ENCODE peak calls at places on chromosomes 5 and 9, in four cellular contexts. L is cardiac muscle cell, V is pancreas, K is HCT116. G is an unnamed sample.

GRCh38 chr5:52269853-52270252 is 517.9 kb upstream of the ITGA1 start:
- DNase-seq in K (no peak), L (no peak), V (no peak), G (no peak)

GRCh38 chr9:88657893-88658292 is 122.9 kb downstream of the NXNL2 start:
- DNase-seq in K (no peak), L (no peak), V (no peak), G (no peak)

GRCh38 chr5:30540150-30540549 is 653.3 kb upstream of the CDH6 start:
- DNase-seq in K (no peak), V (no peak), L (no peak), G (no peak)

GRCh38 chr5:144800169-144800568 is 629.5 kb downstream of the KCTD16 start:
- DNase-seq in K (no peak), L (no peak), V (no peak), G (no peak)

GRCh38 chr5:36416605-36417004 is 114.9 kb upstream of the RANBP3L start:
- DNase-seq in V (no peak), K (no peak), L (no peak), G (no peak)

GRCh38 chr9:110573305-110573704 is 6.2 kb downstream of the SVEP1 start:
- DNase-seq in L (no peak), V (no peak), K (no peak), G (no peak)

GRCh38 chr9:136025481-136025880 is 64.3 kb upstream of the UBAC1 start:
- DNase-seq in L (no peak), K (no peak), V (no peak), G (no peak)

GRCh38 chr5:72407078-72407477 is 86.9 kb downstream of the PTCD2 start:
- DNase-seq in L (no peak), V (no peak), K (no peak), G (no peak)

GRCh38 chr9:10371824-10372223 is 241.0 kb downstream of the PTPRD start:
- DNase-seq in K (no peak), V (no peak), L (no peak), G (no peak)

GRCh38 chr5:146409081-146409671 is 38.0 kb upstream of the TCERG1 start:
- DNase-seq in K (no peak), L (no peak), V (no peak), G (no peak)
- H3K27me3 ChIP-seq in K (no peaks in the 10 kb centered on the region), L (no peaks in the 10 kb centered on the region), V (no peaks in the 10 kb centered on the region), G (no peaks in the 10 kb centered on the region)

GRCh38 chr9:114681594-114682332 is at the start of gene TEX48:
- DNase-seq in V (peak; percentile 43), K (peak; percentile 78), L (peak; percentile 59), G (no peak)

GRCh38 chr9:114678847-114679246 is 3.1 kb downstream of the TEX48 start:
- DNase-seq in K (no peak), V (no peak), L (no peak), G (no peak)

GRCh38 chr9:114678130-114678529 is 3.9 kb downstream of the TEX48 start:
- DNase-seq in V (no peak), K (no peak), L (no peak), G (no peak)

GRCh38 chr9:114682846-114683245 is 854 bp upstream of the TEX48 start:
- DNase-seq in L (no peak), K (no peak), V (no peak), G (no peak)

DNA sequence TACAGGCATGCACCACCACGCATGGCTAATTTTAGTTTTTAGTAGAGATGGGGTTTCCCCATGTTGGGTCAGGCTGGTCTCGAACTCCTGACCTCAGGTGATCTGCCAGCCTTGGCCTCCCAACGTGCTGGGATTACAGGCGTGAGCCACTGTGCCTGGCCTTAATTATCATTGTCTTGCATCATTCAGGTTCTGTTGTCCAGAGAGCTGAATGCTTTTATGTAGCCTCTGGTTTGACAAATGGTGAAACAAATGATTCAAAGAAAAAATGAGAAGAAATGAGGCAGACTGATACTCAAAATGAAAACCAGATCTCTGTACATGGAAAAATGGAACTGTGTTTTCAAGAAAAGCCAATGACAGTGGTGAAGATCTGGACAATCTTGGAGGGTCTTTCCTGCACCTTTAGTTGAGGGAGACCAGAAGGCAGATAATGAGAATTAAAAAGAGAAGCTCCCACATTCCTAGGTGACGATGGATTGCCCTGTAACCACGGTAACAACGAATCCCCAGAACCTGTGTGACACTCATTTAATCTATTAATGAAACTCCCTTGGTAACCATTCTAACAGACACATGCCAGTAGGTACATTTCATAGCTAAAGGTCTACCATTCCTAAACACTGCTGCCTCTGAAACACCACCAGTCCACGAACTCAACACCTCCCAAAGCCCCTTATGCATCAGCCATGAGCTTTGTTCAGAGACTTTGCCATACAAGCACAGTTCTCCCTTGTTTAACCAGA is 1.6 kb downstream of the TEX48 start:
- DNase-seq in L (no peak), V (no peak), K (no peak), G (no peak)
- H3K27me3 ChIP-seq in L (peaks cover 19% of the 10 kb centered on the region), V (no peaks in the 10 kb centered on the region), K (no peaks in the 10 kb centered on the region), G (no peaks in the 10 kb centered on the region)

GRCh38 chr5:9124837-9125236 is 421.0 kb downstream of the SEMA5A start:
- DNase-seq in V (no peak), K (no peak), L (no peak), G (no peak)

GRCh38 chr5:9118852-9119251 is 427.0 kb downstream of the SEMA5A start:
- DNase-seq in L (no peak), K (no peak), V (no peak), G (no peak)

GRCh38 chr5:9122528-9122927 is 423.3 kb downstream of the SEMA5A start:
- DNase-seq in K (no peak), V (no peak), L (no peak), G (no peak)

GRCh38 chr5:9124071-9124470 is 421.8 kb downstream of the SEMA5A start:
- DNase-seq in V (no peak), L (no peak), K (no peak), G (no peak)

DNA sequence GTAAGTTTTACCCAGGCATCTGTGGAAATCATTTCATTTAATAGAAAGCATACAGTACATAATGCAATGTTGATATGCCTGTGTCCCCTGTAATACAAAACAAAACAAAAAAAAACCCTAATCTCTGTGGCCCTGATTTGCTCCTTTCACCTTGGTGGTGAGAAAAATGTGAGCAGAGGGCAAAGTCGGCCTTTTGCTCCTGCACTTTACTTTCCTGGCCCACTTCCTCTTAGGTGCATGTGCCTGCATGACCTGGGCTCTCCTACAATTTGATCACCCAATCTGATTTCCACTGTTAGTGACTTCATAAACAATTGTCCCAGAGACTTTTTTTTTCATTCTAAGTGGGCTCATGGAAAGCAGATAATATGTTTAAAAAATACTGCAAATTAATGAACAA is 424.3 kb downstream of the SEMA5A start:
- DNase-seq in K (no peak), L (no peak), V (no peak), G (no peak)
- H3K27me3 ChIP-seq in K (no peaks in the 10 kb centered on the region), L (no peaks in the 10 kb centered on the region), V (no peaks in the 10 kb centered on the region), G (no peaks in the 10 kb centered on the region)

GRCh38 chr5:146588331-146588730 is 72.3 kb upstream of the GPR151 start:
- DNase-seq in L (no peak), K (no peak), V (no peak), G (no peak)
- H3K27me3 ChIP-seq in L (peaks cover 2% of the 10 kb centered on the region), K (peaks cover 5% of the 10 kb centered on the region), V (no peaks in the 10 kb centered on the region), G (no peaks in the 10 kb centered on the region)

DNA sequence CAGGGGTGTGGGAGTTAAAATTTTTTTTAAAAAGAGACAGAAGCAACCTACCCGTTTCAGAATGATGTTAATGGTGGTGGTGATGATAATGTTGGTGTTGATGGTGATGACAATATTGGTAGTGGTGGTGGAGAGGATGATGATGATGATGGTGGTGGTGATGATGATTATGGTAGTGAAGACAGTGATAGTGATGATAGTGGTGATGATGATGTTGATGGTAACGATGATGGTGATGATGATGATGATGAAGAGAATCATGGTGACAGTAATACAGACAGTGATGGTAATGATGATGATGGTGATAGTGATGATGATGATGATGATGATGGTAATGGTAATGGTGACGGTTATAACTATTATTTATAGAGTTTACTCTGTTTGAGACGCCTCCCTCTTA is 117.6 kb downstream of the ICE1 start:
- DNase-seq in K (no peak), V (no peak), L (no peak), G (no peak)
- H3K27me3 ChIP-seq in K (peaks cover 18% of the 10 kb centered on the region), V (no peaks in the 10 kb centered on the region), L (no peaks in the 10 kb centered on the region), G (no peaks in the 10 kb centered on the region)

GRCh38 chr5:14871084-14871572 is 450 bp downstream of the ANKH start:
- DNase-seq in K (no peak), L (no peak), V (peak; percentile 37), G (peak; percentile 27)
- H3K27me3 ChIP-seq in K (no peaks in the 10 kb centered on the region), L (peaks cover 29% of the 10 kb centered on the region), V (no peaks in the 10 kb centered on the region), G (no peaks in the 10 kb centered on the region)

GRCh38 chr5:65932676-65933075 is 6.3 kb downstream of the ERBIN start:
- DNase-seq in K (no peak), L (no peak), V (no peak), G (no peak)
- H3K27me3 ChIP-seq in K (no peaks in the 10 kb centered on the region), L (no peaks in the 10 kb centered on the region), V (no peaks in the 10 kb centered on the region), G (no peaks in the 10 kb centered on the region)

GRCh38 chr9:14341437-14342133 is 27.6 kb upstream of the NFIB start:
- DNase-seq in L (no peak), K (no peak), V (no peak), G (no peak)

GRCh38 chr9:14342746-14343145 is 28.8 kb upstream of the NFIB start:
- DNase-seq in L (no peak), V (no peak), K (no peak), G (no peak)

GRCh38 chr9:14339746-14340145 is 25.8 kb upstream of the NFIB start:
- DNase-seq in V (no peak), K (no peak), L (no peak), G (no peak)

GRCh38 chr9:14340994-14341393 is 27.1 kb upstream of the NFIB start:
- DNase-seq in K (no peak), V (no peak), L (no peak), G (no peak)

GRCh38 chr9:14340536-14340935 is 26.6 kb upstream of the NFIB start:
- DNase-seq in K (no peak), L (no peak), V (no peak), G (no peak)
- H3K27me3 ChIP-seq in K (peaks cover 39% of the 10 kb centered on the region), L (peaks cover 73% of the 10 kb centered on the region), V (no peaks in the 10 kb centered on the region), G (peaks cover 33% of the 10 kb centered on the region)

DNA sequence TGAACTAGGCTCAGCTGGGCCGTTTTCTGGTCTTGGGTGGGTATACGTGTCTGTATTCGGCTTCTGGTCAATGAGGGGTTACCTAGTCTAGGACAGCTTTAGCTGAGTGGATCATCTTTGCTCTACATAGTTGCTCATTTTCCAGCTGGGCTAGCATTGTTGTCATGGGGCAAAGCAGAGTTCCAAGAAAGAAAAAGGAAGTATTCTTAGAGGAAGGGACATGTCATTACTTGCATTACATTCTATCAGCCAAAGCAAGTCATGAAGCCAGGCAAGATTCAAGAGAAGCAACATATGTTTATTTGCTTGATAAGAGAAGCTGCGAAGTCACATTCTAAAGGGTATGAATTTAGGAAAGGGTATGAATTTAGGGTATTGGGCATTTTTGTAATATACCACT is 396.5 kb downstream of the ZNF608 start:
- DNase-seq in V (no peak), K (no peak), L (no peak), G (no peak)
- H3K27me3 ChIP-seq in V (no peaks in the 10 kb centered on the region), K (no peaks in the 10 kb centered on the region), L (no peaks in the 10 kb centered on the region), G (no peaks in the 10 kb centered on the region)

GRCh38 chr9:36854034-36854433 is 180.0 kb downstream of the PAX5 start:
- DNase-seq in L (no peak), K (no peak), V (no peak), G (no peak)
- H3K27me3 ChIP-seq in L (peaks cover 5% of the 10 kb centered on the region), K (no peaks in the 10 kb centered on the region), V (no peaks in the 10 kb centered on the region), G (no peaks in the 10 kb centered on the region)

G was measured in dorsolateral prefrontal cortex.